ENCODE peak calls at places on chromosomes 16 and 17, in four cellular contexts. One of them, this sample, is unnamed.

GRCh38 chr16:10256855-10257641 is 74.8 kb upstream of the GRIN2A start:
- DNase-seq in NCI-H460: peak
- DNase-seq in memory B cell: peak
- DNase-seq in GM03348: peak
- DNase-seq in this sample: no peak

GRCh38 chr17:82065638-82066303 is at the start of gene DUS1L:
- DNase-seq in NCI-H460: peak
- DNase-seq in memory B cell: peak
- DNase-seq in GM03348: peak
- DNase-seq in this sample: no peak

GRCh38 chr17:63232565-63233310 is 213.4 kb downstream of the CYB561 start:
- DNase-seq in NCI-H460: no peak
- DNase-seq in memory B cell: no peak
- DNase-seq in GM03348: no peak
- DNase-seq in this sample: no peak

GRCh38 chr17:49578963-49579500 is 3.4 kb downstream of the NXPH3 start:
- DNase-seq in NCI-H460: no peak
- DNase-seq in memory B cell: no peak
- DNase-seq in GM03348: no peak
- DNase-seq in this sample: no peak

GRCh38 chr17:17191346-17191792 is 14.8 kb downstream of the PLD6 start:
- DNase-seq in NCI-H460: no peak
- DNase-seq in memory B cell: no peak
- DNase-seq in GM03348: peak
- DNase-seq in this sample: no peak

GRCh38 chr16:80564394-80564793 is 23.6 kb downstream of the DYNLRB2 start:
- DNase-seq in NCI-H460: no peak
- DNase-seq in memory B cell: no peak
- DNase-seq in GM03348: no peak
- DNase-seq in this sample: no peak

GRCh38 chr17:353213-353837 is 718 bp upstream of the RPH3AL start:
- DNase-seq in NCI-H460: peak
- DNase-seq in memory B cell: no peak
- DNase-seq in GM03348: no peak
- DNase-seq in this sample: no peak

GRCh38 chr17:55134486-55135157 is 130.1 kb upstream of the HLF start:
- DNase-seq in NCI-H460: no peak
- DNase-seq in memory B cell: no peak
- DNase-seq in GM03348: peak
- DNase-seq in this sample: no peak

GRCh38 chr16:22220714-22221113 is 14.6 kb downstream of the EEF2K start:
- DNase-seq in NCI-H460: no peak
- DNase-seq in memory B cell: no peak
- DNase-seq in GM03348: no peak
- DNase-seq in this sample: peak

GRCh38 chr16:30998852-30999761 is 11.3 kb downstream of the STX1B start:
- DNase-seq in NCI-H460: no peak
- DNase-seq in memory B cell: no peak
- DNase-seq in GM03348: no peak
- DNase-seq in this sample: no peak

GRCh38 chr16:24645739-24646645 is 83.5 kb upstream of the TNRC6A start:
- DNase-seq in NCI-H460: peak
- DNase-seq in memory B cell: no peak
- DNase-seq in GM03348: peak
- DNase-seq in this sample: no peak

GRCh38 chr17:49193513-49194296 is 16.7 kb downstream of the GNGT2 start:
- DNase-seq in NCI-H460: no peak
- DNase-seq in memory B cell: peak
- DNase-seq in GM03348: peak
- DNase-seq in this sample: no peak

GRCh38 chr17:32878211-32878610 is 1.3 kb upstream of the MYO1D start:
- DNase-seq in NCI-H460: no peak
- DNase-seq in memory B cell: no peak
- DNase-seq in GM03348: peak
- DNase-seq in this sample: no peak

GRCh38 chr16:82605076-82605475 is 21.7 kb upstream of the CDH13 start:
- DNase-seq in NCI-H460: no peak
- DNase-seq in memory B cell: no peak
- DNase-seq in GM03348: no peak
- DNase-seq in this sample: no peak

GRCh38 chr17:50046179-50046578 is 9.7 kb upstream of the ITGA3 start:
- DNase-seq in NCI-H460: no peak
- DNase-seq in memory B cell: no peak
- DNase-seq in GM03348: no peak
- DNase-seq in this sample: no peak

GRCh38 chr17:44556854-44557606 is at the start of gene FZD2:
- DNase-seq in NCI-H460: peak
- DNase-seq in memory B cell: peak
- DNase-seq in GM03348: peak
- DNase-seq in this sample: peak

GRCh38 chr16:80341242-80341641 is 199.6 kb upstream of the DYNLRB2 start:
- DNase-seq in NCI-H460: no peak
- DNase-seq in memory B cell: no peak
- DNase-seq in GM03348: no peak
- DNase-seq in this sample: no peak

This sample was measured in coronary artery.